ENCODE peak calls at places on chromosomes 2 and 18, in seven cellular contexts. Q is PC-9, W is GM23338, G is GM23248, O is OCI-LY7, Z is HCT116, A is hepatocyte. L is an unnamed sample.

GRCh38 chr18:79944746-79945117 is 6.7 kb downstream of the SLC66A2 start:
- DNase-seq in Q (no peak), A (no peak), O (no peak), G (no peak), W (no peak), Z (no peak), L (no peak)

GRCh38 chr2:26011990-26012856 is 21.7 kb upstream of the RAB10 start:
- DNase-seq in A (peak; percentile 90), Z (peak; percentile 92), G (peak; percentile 66), Q (peak; percentile 80), W (peak; percentile 50), O (no peak), L (peak; percentile 97)

GRCh38 chr18:31573047-31573446 is 18.6 kb upstream of the TTR start:
- DNase-seq in W (no peak), Q (no peak), G (no peak), A (peak; percentile 39), Z (no peak), O (no peak), L (no peak)

GRCh38 chr18:74949611-74950010 is 259.3 kb downstream of the PTGR3 start:
- DNase-seq in O (no peak), G (no peak), A (no peak), W (no peak), Q (no peak), Z (no peak), L (no peak)

GRCh38 chr2:108594982-108595464 is 60.8 kb downstream of the LIMS1 start:
- DNase-seq in A (no peak), Q (peak; percentile 59), G (peak; percentile 74), W (no peak), O (no peak), Z (no peak), L (peak; percentile 89)

GRCh38 chr2:740446-741293 is 63.5 kb upstream of the TMEM18 start:
- DNase-seq in Q (peak; percentile 38), W (peak; percentile 100), O (no peak), Z (peak; percentile 91), A (peak; percentile 100), G (peak; percentile 100), L (peak; percentile 93)

GRCh38 chr2:105324732-105325131 is 4.8 kb downstream of the TGFBRAP1 start:
- DNase-seq in W (peak; percentile 50), O (no peak), Q (no peak), A (peak; percentile 19), Z (no peak), G (peak; percentile 54), L (no peak)

GRCh38 chr2:32136097-32136496 is 29.6 kb upstream of the SLC30A6 start:
- DNase-seq in G (peak; percentile 63), Z (no peak), Q (no peak), A (no peak), O (no peak), W (no peak), L (no peak)

GRCh38 chr2:207833265-207833751 is 63.6 kb upstream of the FZD5 start:
- DNase-seq in A (no peak), Q (no peak), Z (no peak), G (peak; percentile 21), W (no peak), O (no peak), L (peak; percentile 48)

GRCh38 chr2:43853141-43854081 is 14.6 kb downstream of the ABCG8 start:
- DNase-seq in Q (no peak), G (no peak), A (no peak), W (no peak), O (no peak), Z (no peak), L (no peak)

GRCh38 chr2:28583899-28584553 is 88.2 kb downstream of the PLB1 start:
- DNase-seq in O (no peak), Z (peak; percentile 80), W (no peak), Q (peak; percentile 83), A (peak; percentile 91), G (peak; percentile 98), L (peak; percentile 97)

GRCh38 chr2:44623622-44624351 is 262.0 kb downstream of the CAMKMT start:
- DNase-seq in Z (no peak), A (no peak), Q (no peak), W (peak; percentile 19), G (no peak), O (no peak), L (no peak)

GRCh38 chr2:187935126-187935525 is 356.5 kb upstream of the GULP1 start:
- DNase-seq in O (no peak), G (no peak), Z (no peak), Q (no peak), W (no peak), A (no peak), L (no peak)

GRCh38 chr2:138445227-138445626 is 56.3 kb upstream of the SPOPL start:
- DNase-seq in O (no peak), W (no peak), A (no peak), G (peak; percentile 5), Q (no peak), Z (no peak), L (no peak)

GRCh38 chr18:13137041-13137938 is 81.3 kb upstream of the LDLRAD4 start:
- DNase-seq in Q (no peak), Z (no peak), A (no peak), G (peak; percentile 56), O (no peak), W (peak; percentile 39), L (no peak)

GRCh38 chr2:32712870-32713269 is 85.0 kb downstream of the TTC27 start:
- DNase-seq in A (no peak), Q (no peak), W (no peak), Z (no peak), G (peak; percentile 14), O (no peak), L (no peak)

GRCh38 chr18:60649107-60649506 is 276.5 kb upstream of the MC4R start:
- DNase-seq in O (no peak), Z (no peak), G (no peak), W (no peak), Q (no peak), A (no peak), L (no peak)

GRCh38 chr2:190216829-190217228 is 102.8 kb downstream of the HIBCH start:
- DNase-seq in G (no peak), O (peak; percentile 33), A (peak; percentile 13), Q (peak; percentile 1), W (peak; percentile 74), Z (no peak), L (no peak)

GRCh38 chr2:212595036-212595654 is 56.5 kb upstream of the ERBB4 start:
- DNase-seq in Z (peak; percentile 32), O (peak; percentile 15), A (no peak), W (peak; percentile 19), G (peak; percentile 39), Q (no peak), L (peak; percentile 72)

GRCh38 chr18:9643549-9643948 is 29.2 kb upstream of the PPP4R1 start:
- DNase-seq in Z (peak; percentile 85), Q (peak; percentile 74), O (no peak), W (peak; percentile 96), G (peak; percentile 97), A (peak; percentile 85), L (peak; percentile 98)

GRCh38 chr2:159136405-159136804 is 150.1 kb downstream of the WDSUB1 start:
- DNase-seq in O (no peak), A (no peak), Q (no peak), Z (no peak), W (no peak), G (no peak), L (no peak)

GRCh38 chr2:5093518-5093917 is 598.7 kb upstream of the SOX11 start:
- DNase-seq in O (no peak), W (no peak), G (no peak), A (no peak), Q (no peak), Z (no peak), L (no peak)

GRCh38 chr2:11127791-11128190 is 27.5 kb upstream of the SLC66A3 start:
- DNase-seq in Q (no peak), O (no peak), G (no peak), Z (no peak), A (no peak), W (no peak), L (no peak)
- H2AFZ ChIP-seq in Q (no peak overlapping the region), O (no peak overlapping the region), G (no peak overlapping the region), Z (no peak overlapping the region), A (no peak overlapping the region), W (no peak overlapping the region), L (no peak overlapping the region)

GRCh38 chr2:3237501-3237889 is 140.1 kb downstream of the EIPR1 start:
- DNase-seq in A (no peak), Z (no peak), W (no peak), G (no peak), O (no peak), Q (no peak), L (no peak)

GRCh38 chr2:3242747-3243369 is 134.8 kb downstream of the EIPR1 start:
- DNase-seq in O (no peak), Q (no peak), G (peak; percentile 30), A (no peak), W (no peak), Z (no peak), L (no peak)

GRCh38 chr2:3241971-3242746 is 135.5 kb downstream of the EIPR1 start:
- DNase-seq in G (no peak), W (no peak), Z (no peak), A (no peak), Q (no peak), O (no peak), L (no peak)

GRCh38 chr2:3236300-3236699 is 141.3 kb downstream of the EIPR1 start:
- DNase-seq in Q (no peak), W (no peak), O (no peak), A (no peak), G (no peak), Z (no peak), L (no peak)

DNA sequence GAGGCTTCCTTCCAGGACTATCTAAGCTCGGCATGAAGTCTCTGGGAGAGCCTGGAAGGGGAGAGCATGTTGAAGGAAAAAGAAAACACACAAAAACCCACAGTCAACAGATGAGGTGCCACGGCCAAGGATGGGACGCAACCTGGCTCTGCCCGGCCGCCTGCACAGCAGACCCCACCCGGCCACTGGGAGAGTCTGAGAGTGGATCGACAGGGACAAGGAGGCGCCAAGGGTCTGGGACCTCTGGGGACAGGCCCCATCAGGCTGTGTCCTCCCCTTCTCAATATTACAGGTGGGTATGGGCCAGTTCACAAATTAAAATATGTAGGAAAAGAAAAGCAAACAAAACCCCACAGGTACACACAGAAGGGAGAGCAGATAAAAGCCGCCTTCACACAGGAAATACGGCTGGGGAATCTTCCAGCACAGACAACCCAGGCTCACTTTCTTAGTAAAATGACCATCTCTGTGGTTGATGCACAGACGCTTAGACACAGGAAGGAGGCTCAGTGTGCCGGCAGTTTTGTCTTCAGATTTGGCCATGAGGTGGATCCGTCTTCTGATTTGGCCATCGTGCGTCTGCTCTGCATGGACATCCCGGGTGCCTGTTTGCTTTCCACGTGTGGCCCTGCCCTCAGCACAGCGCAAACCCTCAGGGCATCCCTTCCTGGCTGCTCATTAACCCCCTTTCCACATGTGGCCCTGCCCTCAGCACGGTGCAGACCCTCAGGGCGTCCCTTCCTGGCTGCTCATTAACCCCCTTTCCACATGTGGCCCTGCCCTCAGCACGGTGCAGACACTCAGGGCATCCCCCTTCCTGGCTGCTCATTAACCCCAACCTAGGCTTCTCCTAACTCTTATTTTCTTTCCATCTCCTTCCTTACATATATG is 138.4 kb downstream of the EIPR1 start:
- DNase-seq in O (peak; percentile 54), A (no peak), Z (no peak), W (no peak), Q (no peak), G (no peak), L (no peak)
- H3K9me2 ChIP-seq in O (no peaks in the 10 kb centered on the region), A (no peaks in the 10 kb centered on the region), Z (no peaks in the 10 kb centered on the region), W (no peaks in the 10 kb centered on the region), Q (no peaks in the 10 kb centered on the region), G (no peaks in the 10 kb centered on the region), L (no peaks in the 10 kb centered on the region)

GRCh38 chr18:48829443-48830149 is 121.2 kb downstream of the SMAD7 start:
- DNase-seq in Q (no peak), G (no peak), A (peak; percentile 66), W (peak; percentile 70), Z (no peak), O (no peak), L (no peak)
- H2AFZ ChIP-seq in Q (no peak overlapping the region), G (no peak overlapping the region), A (no peak overlapping the region), W (no peak overlapping the region), Z (no peak overlapping the region), O (no peak overlapping the region), L (no peak overlapping the region)

GRCh38 chr2:219022616-219023015 is 18.7 kb downstream of the CFAP65 start:
- DNase-seq in Z (no peak), O (no peak), A (no peak), Q (no peak), W (no peak), G (no peak), L (no peak)
- H3K9me2 ChIP-seq in Z (no peaks in the 10 kb centered on the region), O (no peaks in the 10 kb centered on the region), A (no peaks in the 10 kb centered on the region), Q (no peaks in the 10 kb centered on the region), W (no peaks in the 10 kb centered on the region), G (no peaks in the 10 kb centered on the region), L (no peaks in the 10 kb centered on the region)